ENCODE peak calls at places on chromosomes 12 and 14, in seven cellular contexts. S is T-cell; L is fibroblast of villous mesenchyme; C is occipital lobe; Z is stimulated activated CD8-positive, alpha-beta memory T cell treated with anti-CD3 and anti-CD28 coated beads, Interleukin-15, amount 100 ng/mL, for 24 hours; U is myocyte; Q is activated CD4-positive, alpha-beta T cell treated with anti-CD3 and anti-CD28 coated beads, Interleukin-2, amount 10 ng/mL, durations not matched to agents 7 days and 5 days. B is an unnamed sample.

GRCh38 chr14:101127239-101127638 is 223.7 kb upstream of the RTL1 start:
- DNase-seq in S (no peak), L (no peak), C (no peak), Z (no peak), U (no peak), Q (no peak), B (peak)

GRCh38 chr12:53560386-53560785 is 53.1 kb upstream of the NPFF start:
- DNase-seq in S (no peak), L (peak), C (no peak), Z (no peak), U (peak), Q (no peak), B (no peak)

GRCh38 chr12:132921685-132922084 is 34.3 kb upstream of the CHFR start:
- DNase-seq in S (no peak), L (no peak), C (no peak), Z (no peak), U (no peak), Q (no peak), B (no peak)

GRCh38 chr14:36300337-36300736 is 20.1 kb downstream of the MBIP start:
- DNase-seq in S (no peak), L (no peak), C (no peak), Z (no peak), U (peak), Q (no peak), B (no peak)

GRCh38 chr14:94342334-94342934 is 19.3 kb upstream of the SERPINA6 start:
- DNase-seq in S (no peak), L (peak), C (peak), Z (no peak), U (peak), Q (no peak), B (peak)

GRCh38 chr12:92784795-92785562 is 82.2 kb downstream of the PLEKHG7 start:
- DNase-seq in S (peak), L (peak), C (no peak), Z (no peak), U (peak), Q (peak), B (peak)

GRCh38 chr14:70067810-70068209 is 120.9 kb downstream of the SLC8A3 start:
- DNase-seq in S (no peak), L (no peak), C (no peak), Z (no peak), U (no peak), Q (no peak), B (no peak)

GRCh38 chr12:12230275-12230674 is 36.6 kb downstream of the LRP6 start:
- DNase-seq in S (no peak), L (no peak), C (no peak), Z (no peak), U (no peak), Q (no peak), B (no peak)

GRCh38 chr12:1171657-1172056 is 180.6 kb downstream of the ERC1 start:
- DNase-seq in S (no peak), L (no peak), C (no peak), Z (no peak), U (peak), Q (no peak), B (no peak)

GRCh38 chr14:104294983-104295680 is 156.7 kb downstream of the KIF26A start:
- DNase-seq in S (no peak), L (no peak), C (no peak), Z (no peak), U (no peak), Q (no peak), B (no peak)

GRCh38 chr12:57519758-57520007 is 631 bp downstream of the DDIT3 start:
- DNase-seq in S (no peak), L (no peak), C (no peak), Z (no peak), U (no peak), Q (peak), B (no peak)

GRCh38 chr12:113403435-113404415 is at the start of gene SDS:
- DNase-seq in S (no peak), L (peak), C (peak), Z (no peak), U (peak), Q (no peak), B (peak)

GRCh38 chr14:89425931-89426330 is 8.9 kb upstream of the FOXN3 start:
- DNase-seq in S (no peak), L (peak), C (no peak), Z (no peak), U (peak), Q (no peak), B (no peak)

GRCh38 chr12:78571953-78572352 is 292.6 kb upstream of the SYT1 start:
- DNase-seq in S (no peak), L (no peak), C (no peak), Z (no peak), U (no peak), Q (no peak), B (no peak)

GRCh38 chr14:88256997-88257755 is 65.9 kb downstream of the KCNK10 start:
- DNase-seq in S (no peak), L (no peak), C (no peak), Z (no peak), U (no peak), Q (no peak), B (no peak)

GRCh38 chr12:106720696-106721095 is 53.8 kb upstream of the RIC8B start:
- DNase-seq in S (no peak), L (no peak), C (no peak), Z (no peak), U (no peak), Q (no peak), B (no peak)

GRCh38 chr14:75579882-75580281 is 1.5 kb downstream of the FLVCR2 start:
- DNase-seq in S (no peak), L (no peak), C (no peak), Z (no peak), U (peak), Q (no peak), B (no peak)

GRCh38 chr12:108285016-108285415 is 54.1 kb downstream of the CMKLR1 start:
- DNase-seq in S (no peak), L (no peak), C (no peak), Z (no peak), U (no peak), Q (no peak), B (no peak)

GRCh38 chr14:32224731-32225377 is 21.8 kb upstream of the RNU6-8 start:
- DNase-seq in S (peak), L (peak), C (no peak), Z (no peak), U (peak), Q (no peak), B (no peak)

GRCh38 chr14:49982522-49982951 is 89.7 kb downstream of the ARF6 start:
- DNase-seq in S (no peak), L (peak), C (no peak), Z (no peak), U (peak), Q (no peak), B (no peak)

GRCh38 chr12:60148831-60149230 is 553.0 kb downstream of the SLC16A7 start:
- DNase-seq in S (no peak), L (peak), C (no peak), Z (no peak), U (peak), Q (no peak), B (no peak)

GRCh38 chr14:69355955-69356321 is 42.2 kb downstream of the ERH start:
- DNase-seq in S (no peak), L (peak), C (no peak), Z (no peak), U (peak), Q (no peak), B (no peak)

GRCh38 chr14:100066984-100067383 is 1.8 kb downstream of the EVL start:
- DNase-seq in S (peak), L (no peak), C (no peak), Z (no peak), U (no peak), Q (no peak), B (no peak)

GRCh38 chr14:24133730-24134129 is 2.3 kb upstream of the PSME1 start:
- DNase-seq in S (no peak), L (no peak), C (no peak), Z (no peak), U (no peak), Q (no peak), B (no peak)

GRCh38 chr14:101183376-101184103 is 280.0 kb upstream of the RTL1 start:
- DNase-seq in S (no peak), L (peak), C (no peak), Z (no peak), U (no peak), Q (no peak), B (no peak)

GRCh38 chr12:49962861-49963765 is 1.4 kb downstream of the AQP5 start:
- DNase-seq in S (no peak), L (no peak), C (peak), Z (no peak), U (peak), Q (no peak), B (peak)

GRCh38 chr14:77004711-77005460 is 23.6 kb downstream of the IRF2BPL start:
- DNase-seq in S (no peak), L (peak), C (no peak), Z (no peak), U (no peak), Q (no peak), B (no peak)

GRCh38 chr14:29928342-29928640 is 644 bp upstream of the PRKD1 start:
- DNase-seq in S (no peak), L (no peak), C (no peak), Z (no peak), U (no peak), Q (no peak), B (no peak)

GRCh38 chr12:107522692-107523477 is 162.7 kb upstream of the PWP1 start:
- DNase-seq in S (no peak), L (no peak), C (no peak), Z (no peak), U (no peak), Q (no peak), B (no peak)

B was measured in colonic mucosa.